ENCODE peak calls at places on chromosome 4, in six cellular contexts. B is endodermal cell, A is lower lobe of right lung, F is lung, G is tibial artery, E is mammary epithelial cell. Q is an unnamed sample.

GRCh38 chr4:11106190-11106589 is 322.5 kb downstream of the HS3ST1 start:
- DNase-seq in A (no peak), F (no peak), E (peak; percentile 68), B (no peak), G (no peak), Q (no peak)

GRCh38 chr4:41319553-41319952 is 62.8 kb downstream of the UCHL1 start:
- DNase-seq in A (no peak), G (no peak), F (no peak), B (no peak), E (peak; percentile 18), Q (no peak)

GRCh38 chr4:137819964-137820383 is 287.7 kb upstream of the PCDH18 start:
- DNase-seq in F (no peak), G (no peak), B (peak; percentile 76), E (peak; percentile 57), A (no peak), Q (no peak)

GRCh38 chr4:48011722-48012121 is 4.8 kb downstream of the CNGA1 start:
- DNase-seq in F (no peak), A (no peak), E (no peak), G (no peak), B (no peak), Q (no peak)

GRCh38 chr4:47271296-47271695 is 192.2 kb downstream of the COMMD8 start:
- DNase-seq in B (no peak), E (no peak), G (no peak), F (no peak), A (no peak), Q (no peak)

GRCh38 chr4:158302076-158302866 is 92.0 kb downstream of the TMEM144 start:
- DNase-seq in B (no peak), E (peak; percentile 76), G (no peak), F (no peak), A (no peak), Q (no peak)

GRCh38 chr4:88041626-88042025 is 34.2 kb downstream of the PKD2 start:
- DNase-seq in G (no peak), B (no peak), E (no peak), A (no peak), F (no peak), Q (no peak)

GRCh38 chr4:2266181-2266580 is 4.3 kb upstream of the MXD4 start:
- DNase-seq in B (no peak), E (no peak), G (peak; percentile 65), F (no peak), A (no peak), Q (no peak)

GRCh38 chr4:89957527-89957926 is 62.9 kb downstream of the MMRN1 start:
- DNase-seq in E (no peak), F (no peak), A (no peak), B (peak; percentile 49), G (no peak), Q (no peak)

GRCh38 chr4:8906668-8906970 is 35.0 kb upstream of the HMX1 start:
- DNase-seq in G (no peak), E (no peak), B (peak; percentile 32), A (no peak), F (no peak), Q (no peak)

GRCh38 chr4:10018818-10019438 is 2.4 kb downstream of the SLC2A9 start:
- DNase-seq in B (peak; percentile 98), E (peak; percentile 94), A (peak; percentile 98), G (peak; percentile 95), F (peak; percentile 97), Q (peak; percentile 84)

GRCh38 chr4:69497081-69497480 is 1.4 kb upstream of the UGT2B4 start:
- DNase-seq in A (no peak), B (no peak), E (peak; percentile 24), F (no peak), G (no peak), Q (no peak)

GRCh38 chr4:120636120-120636630 is 286.4 kb downstream of the PRDM5 start:
- DNase-seq in A (no peak), F (no peak), E (no peak), B (no peak), G (no peak), Q (no peak)

GRCh38 chr4:102324725-102325124 is 20.6 kb downstream of the SLC39A8 start:
- DNase-seq in E (no peak), G (no peak), B (no peak), F (no peak), A (no peak), Q (no peak)

GRCh38 chr4:11805837-11806236 is 377.1 kb upstream of the HS3ST1 start:
- DNase-seq in A (no peak), E (peak; percentile 28), F (no peak), B (no peak), G (no peak), Q (no peak)

GRCh38 chr4:76504613-76505465 is 69.8 kb downstream of the SHROOM3 start:
- DNase-seq in B (no peak), A (no peak), E (peak; percentile 27), F (no peak), G (no peak), Q (no peak)

GRCh38 chr4:169852481-169852880 is 94.7 kb upstream of the HPF1 start:
- DNase-seq in F (no peak), A (no peak), E (no peak), B (no peak), G (no peak), Q (no peak)

GRCh38 chr4:147311956-147312355 is 168.9 kb upstream of the EDNRA start:
- DNase-seq in G (no peak), B (no peak), A (no peak), F (no peak), E (no peak), Q (no peak)

GRCh38 chr4:22515145-22515887 is 550 bp downstream of the ADGRA3 start:
- DNase-seq in G (peak; percentile 67), F (peak; percentile 52), B (peak; percentile 88), A (peak; percentile 70), E (peak; percentile 74), Q (peak; percentile 34)

GRCh38 chr4:109735566-109736454 is 5.9 kb upstream of the PLA2G12A start:
- DNase-seq in B (no peak), F (no peak), G (no peak), A (no peak), E (no peak), Q (no peak)

GRCh38 chr4:183356931-183357675 is 34.9 kb upstream of the CLDN24 start:
- DNase-seq in F (no peak), B (no peak), A (no peak), G (no peak), E (peak; percentile 98), Q (no peak)

GRCh38 chr4:151486166-151486565 is 77.2 kb downstream of the FHIP1A start:
- DNase-seq in B (no peak), E (no peak), F (no peak), A (no peak), G (no peak), Q (no peak)

GRCh38 chr4:36773467-36773866 is 471.1 kb upstream of the NWD2 start:
- DNase-seq in F (no peak), B (no peak), G (no peak), A (no peak), E (no peak), Q (no peak)

GRCh38 chr4:132587626-132588025 is 561.5 kb upstream of the PCDH10 start:
- DNase-seq in E (no peak), F (no peak), B (no peak), G (no peak), A (no peak), Q (no peak)

GRCh38 chr4:153114771-153115321 is 89.4 kb upstream of the TRIM2 start:
- DNase-seq in F (no peak), A (no peak), G (no peak), B (no peak), E (peak; percentile 90), Q (no peak)

GRCh38 chr4:143700420-143701352 is at the start of gene FREM3:
- DNase-seq in E (peak; percentile 10), G (no peak), A (no peak), B (peak; percentile 84), F (no peak), Q (peak; percentile 19)

GRCh38 chr4:25861422-25861926 is 1.3 kb downstream of the SEL1L3 start:
- DNase-seq in A (no peak), E (no peak), F (no peak), G (no peak), B (no peak), Q (no peak)

GRCh38 chr4:14888790-14889189 is 113.5 kb upstream of the CPEB2 start:
- DNase-seq in E (peak; percentile 88), A (no peak), B (no peak), F (no peak), G (no peak), Q (no peak)
- H3K27ac ChIP-seq in E (no peak overlapping the region), A (no peak overlapping the region), B (no peak overlapping the region), F (no peak overlapping the region), G (no peak overlapping the region), Q (no peak overlapping the region)

GRCh38 chr4:55005910-55006309 is 119.5 kb downstream of the KDR start:
- DNase-seq in F (no peak), E (no peak), A (no peak), G (no peak), B (no peak), Q (no peak)

GRCh38 chr4:55010550-55010949 is 114.8 kb downstream of the KDR start:
- DNase-seq in G (no peak), B (no peak), A (no peak), E (no peak), F (no peak), Q (no peak)

GRCh38 chr4:55012363-55013255 is 112.8 kb downstream of the KDR start:
- DNase-seq in G (no peak), F (no peak), E (no peak), B (no peak), A (no peak), Q (no peak)

GRCh38 chr4:55004831-55005230 is 120.6 kb downstream of the KDR start:
- DNase-seq in B (no peak), F (no peak), E (no peak), A (no peak), G (peak; percentile 27), Q (no peak)

DNA sequence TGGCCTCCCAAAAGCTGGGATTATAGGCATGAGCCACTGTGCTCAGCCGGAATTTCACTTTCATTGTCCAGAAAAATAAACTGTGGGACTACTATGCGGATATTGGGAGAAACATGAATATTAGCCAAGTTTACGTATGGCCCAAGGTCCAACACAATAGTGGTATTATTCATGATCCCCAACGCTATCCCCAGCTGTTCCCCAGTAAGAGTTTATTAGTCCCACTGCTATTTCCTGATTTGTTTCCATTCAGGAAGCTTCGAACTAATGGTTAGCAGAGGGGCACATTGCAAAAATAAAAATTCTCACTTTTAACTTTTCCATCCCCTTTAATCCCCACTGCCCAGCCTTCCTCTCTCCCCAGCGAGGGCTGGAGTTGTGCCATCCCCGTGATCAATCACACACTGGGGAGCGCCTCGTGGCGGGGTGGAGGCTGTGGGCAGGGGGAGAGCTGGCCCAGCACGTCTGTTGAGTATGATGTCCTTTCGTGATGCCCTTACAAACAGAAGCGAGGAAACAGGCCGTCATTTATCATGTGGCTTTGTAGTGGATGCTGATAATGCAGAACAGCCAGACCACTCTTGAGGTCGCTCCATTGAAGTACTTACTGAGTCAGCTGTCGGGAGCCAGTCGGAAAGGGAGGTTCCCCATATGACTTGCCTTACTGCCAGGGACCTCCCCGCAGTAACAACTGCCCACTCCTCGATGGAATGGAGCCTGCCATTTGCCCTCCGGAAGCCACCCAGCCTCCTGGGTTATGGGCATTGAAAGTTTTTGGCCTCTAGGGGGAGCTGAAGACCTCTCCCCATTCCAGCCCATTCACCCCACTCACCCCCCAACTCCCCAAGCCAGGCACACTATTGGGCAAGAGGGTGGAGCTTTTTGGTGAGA is 117.0 kb downstream of the KDR start:
- DNase-seq in A (no peak), E (no peak), G (no peak), F (no peak), B (peak; percentile 73), Q (no peak)
- TF ChIP-seq CTCF in A (peak; percentile 30), E (peak; percentile 41), G (no peak), F (no peak), B (peak; percentile 77), Q (peak; percentile 38)

GRCh38 chr4:133865606-133866327 is 335.8 kb downstream of the PABPC4L start:
- DNase-seq in A (no peak), B (peak; percentile 57), E (peak; percentile 74), G (no peak), F (no peak), Q (no peak)
- H3K4me3 ChIP-seq in A (no peak overlapping the region), B (no peak overlapping the region), E (no peak overlapping the region), G (no peak overlapping the region), F (no peak overlapping the region), Q (no peak overlapping the region)

GRCh38 chr4:119627267-119628190 is 1.1 kb downstream of the PDE5A start:
- DNase-seq in E (peak; percentile 39), B (peak; percentile 89), G (peak; percentile 79), A (peak; percentile 66), F (peak; percentile 53), Q (no peak)
- H3K27ac ChIP-seq in E (no peak overlapping the region), B (no peak overlapping the region), G (peak overlapping the region; percentile 98), A (peak overlapping the region; percentile 86), F (peak overlapping the region; percentile 42), Q (peak overlapping the region; percentile 48)